ENCODE peak calls at places on chromosomes 4 and X, in five cellular contexts. G is C1 segment of cervical spinal cord, X is AG04450, Y is LoVo, A is NCI-H2081 treated with DMSO at 0.1 percent for 48 hours. L is an unnamed sample.

GRCh38 chr4:167943872-167944505 is 148.3 kb upstream of the ANXA10 start:
- DNase-seq in G (no peak), X (no peak), Y (no peak), A (no peak), L (no peak)

GRCh38 chr4:38856524-38857337 is at the start of gene TLR6:
- DNase-seq in G (no peak), X (no peak), Y (peak), A (no peak), L (peak)

GRCh38 chr4:61200195-61200990 is at the start of gene ADGRL3:
- DNase-seq in G (no peak), X (no peak), Y (no peak), A (peak), L (peak)

GRCh38 chr4:152289963-152290362 is 245.9 kb downstream of the FBXW7 start:
- DNase-seq in G (no peak), X (no peak), Y (no peak), A (no peak), L (no peak)

GRCh38 chr4:176306837-176307590 is 12.8 kb upstream of the SPCS3 start:
- DNase-seq in G (no peak), X (no peak), Y (no peak), A (no peak), L (no peak)

GRCh38 chr4:156959298-156959702 is 12.3 kb downstream of the PDGFC start:
- DNase-seq in G (no peak), X (no peak), Y (no peak), A (no peak), L (no peak)

GRCh38 chrX:102765794-102766193 is 45.3 kb downstream of the GPRASP3 start:
- DNase-seq in G (no peak), X (no peak), Y (peak), A (no peak), L (no peak)

GRCh38 chrX:115650916-115651315 is 89.9 kb downstream of the PLS3 start:
- DNase-seq in G (no peak), X (no peak), Y (peak), A (peak), L (peak)

GRCh38 chrX:38651625-38652601 is 90.6 kb downstream of the TSPAN7 start:
- DNase-seq in G (no peak), X (no peak), Y (no peak), A (no peak), L (no peak)

GRCh38 chr4:185203380-185204237 is at the start of gene CFAP97:
- DNase-seq in G (peak), X (peak), Y (peak), A (peak), L (peak)

GRCh38 chr4:110636677-110637407 is 14.0 kb upstream of the PITX2 start:
- DNase-seq in G (no peak), X (no peak), Y (peak), A (no peak), L (no peak)

GRCh38 chrX:16022580-16023170 is 100.7 kb upstream of the GRPR start:
- DNase-seq in G (no peak), X (no peak), Y (peak), A (no peak), L (no peak)

GRCh38 chr4:169869487-169869886 is 111.7 kb upstream of the HPF1 start:
- DNase-seq in G (no peak), X (no peak), Y (no peak), A (no peak), L (no peak)

GRCh38 chrX:151183233-151183632 is 6.8 kb downstream of the GPR50 start:
- DNase-seq in G (no peak), X (no peak), Y (no peak), A (no peak), L (no peak)

GRCh38 chr4:30801876-30802275 is 81.7 kb downstream of the PCDH7 start:
- DNase-seq in G (no peak), X (no peak), Y (no peak), A (no peak), L (no peak)

GRCh38 chr4:54959656-54960055 is 165.7 kb downstream of the KDR start:
- DNase-seq in G (no peak), X (peak), Y (no peak), A (no peak), L (no peak)

GRCh38 chr4:88971536-88971935 is 85.4 kb downstream of the FAM13A start:
- DNase-seq in G (no peak), X (no peak), Y (no peak), A (no peak), L (no peak)

GRCh38 chr4:177322156-177322685 is 12.5 kb downstream of the NEIL3 start:
- DNase-seq in G (no peak), X (no peak), Y (no peak), A (no peak), L (no peak)

GRCh38 chr4:186297013-186297645 is 31.1 kb downstream of the F11 start:
- DNase-seq in G (no peak), X (peak), Y (peak), A (no peak), L (no peak)

GRCh38 chr4:3819210-3819919 is 53.2 kb downstream of the ADRA2C start:
- DNase-seq in G (no peak), X (no peak), Y (no peak), A (no peak), L (no peak)

GRCh38 chrX:30343206-30343605 is 34.0 kb upstream of the NR0B1 start:
- DNase-seq in G (no peak), X (no peak), Y (no peak), A (no peak), L (no peak)

GRCh38 chr4:159398236-159398638 is 295.4 kb downstream of the RAPGEF2 start:
- DNase-seq in G (no peak), X (no peak), Y (no peak), A (no peak), L (no peak)

GRCh38 chr4:79977131-79977840 is 95.7 kb downstream of the ANTXR2 start:
- DNase-seq in G (no peak), X (no peak), Y (no peak), A (no peak), L (no peak)

GRCh38 chrX:43551590-43551989 is 104.5 kb upstream of the MAOA start:
- DNase-seq in G (no peak), X (no peak), Y (no peak), A (no peak), L (no peak)

GRCh38 chr4:1290165-1290977 is 680 bp downstream of the MAEA start:
- DNase-seq in G (no peak), X (no peak), Y (peak), A (no peak), L (no peak)

GRCh38 chr4:30380404-30380998 is 339.7 kb upstream of the PCDH7 start:
- DNase-seq in G (no peak), X (peak), Y (peak), A (peak), L (no peak)

GRCh38 chr4:129335263-129335662 is 239.3 kb downstream of the C4orf33 start:
- DNase-seq in G (no peak), X (no peak), Y (no peak), A (peak), L (no peak)

GRCh38 chr4:173076903-173077629 is 91.5 kb upstream of the GALNT7 start:
- DNase-seq in G (no peak), X (no peak), Y (no peak), A (no peak), L (no peak)

GRCh38 chrX:47613082-47613481 is 6.6 kb downstream of the SYN1 start:
- DNase-seq in G (no peak), X (no peak), Y (no peak), A (no peak), L (no peak)

GRCh38 chr4:38800956-38801450 is 3.6 kb downstream of the TLR1 start:
- DNase-seq in G (no peak), X (no peak), Y (no peak), A (no peak), L (no peak)

GRCh38 chrX:45598841-45599240 is 398.2 kb upstream of the DIPK2B start:
- DNase-seq in G (no peak), X (no peak), Y (no peak), A (no peak), L (no peak)

GRCh38 chr4:158094413-158095110 is 78.3 kb downstream of the GASK1B start:
- DNase-seq in G (no peak), X (peak), Y (peak), A (no peak), L (no peak)

GRCh38 chr4:8276358-8277240 is 7.0 kb downstream of the HTRA3 start:
- DNase-seq in G (no peak), X (no peak), Y (no peak), A (no peak), L (no peak)

GRCh38 chr4:123767801-123768200 is 371.2 kb downstream of the SPRY1 start:
- DNase-seq in G (no peak), X (no peak), Y (no peak), A (no peak), L (no peak)

GRCh38 chr4:98746530-98746929 is 88.1 kb upstream of the TSPAN5 start:
- DNase-seq in G (no peak), X (no peak), Y (peak), A (no peak), L (no peak)

GRCh38 chr4:127479031-127479622 is 153.6 kb upstream of the INTU start:
- DNase-seq in G (no peak), X (no peak), Y (peak), A (no peak), L (no peak)

GRCh38 chr4:21554510-21554909 is 394.1 kb downstream of the KCNIP4 start:
- DNase-seq in G (no peak), X (no peak), Y (no peak), A (no peak), L (no peak)

L was measured in substantia nigra.